ENCODE peak calls at places on chromosomes 5 and 9, in six cellular contexts. One of them, this sample, is unnamed.

GRCh38 chr9:88710449-88710848 is 175.5 kb downstream of the NXNL2 start:
- DNase-seq in GM20000: no peak
- DNase-seq in HFFc6: peak
- DNase-seq in tibial artery: no peak
- DNase-seq in transverse colon: no peak
- DNase-seq in psoas muscle: no peak
- DNase-seq in this sample: no peak

GRCh38 chr9:108469654-108470053 is 386.1 kb downstream of the ACTL7B start:
- DNase-seq in GM20000: no peak
- DNase-seq in HFFc6: peak
- DNase-seq in tibial artery: no peak
- DNase-seq in transverse colon: no peak
- DNase-seq in psoas muscle: no peak
- DNase-seq in this sample: no peak

GRCh38 chr9:36485647-36486453 is 85.8 kb upstream of the RNF38 start:
- DNase-seq in GM20000: no peak
- DNase-seq in HFFc6: peak
- DNase-seq in tibial artery: peak
- DNase-seq in transverse colon: peak
- DNase-seq in psoas muscle: no peak
- DNase-seq in this sample: no peak

GRCh38 chr5:179585903-179586511 is 35.7 kb downstream of the RUFY1 start:
- DNase-seq in GM20000: no peak
- DNase-seq in HFFc6: no peak
- DNase-seq in tibial artery: peak
- DNase-seq in transverse colon: no peak
- DNase-seq in psoas muscle: no peak
- DNase-seq in this sample: no peak

GRCh38 chr5:95446009-95446408 is 54.8 kb downstream of the FAM81B start:
- DNase-seq in GM20000: no peak
- DNase-seq in HFFc6: peak
- DNase-seq in tibial artery: no peak
- DNase-seq in transverse colon: no peak
- DNase-seq in psoas muscle: no peak
- DNase-seq in this sample: no peak

GRCh38 chr9:111839981-111840380 is 45.2 kb upstream of the SHOC1 start:
- DNase-seq in GM20000: no peak
- DNase-seq in HFFc6: peak
- DNase-seq in tibial artery: no peak
- DNase-seq in transverse colon: no peak
- DNase-seq in psoas muscle: no peak
- DNase-seq in this sample: no peak

GRCh38 chr5:176564002-176564401 is 14.9 kb downstream of the CDHR2 start:
- DNase-seq in GM20000: no peak
- DNase-seq in HFFc6: no peak
- DNase-seq in tibial artery: no peak
- DNase-seq in transverse colon: no peak
- DNase-seq in psoas muscle: no peak
- DNase-seq in this sample: no peak

GRCh38 chr5:32498484-32498883 is 53.9 kb upstream of the ZFR start:
- DNase-seq in GM20000: no peak
- DNase-seq in HFFc6: no peak
- DNase-seq in tibial artery: no peak
- DNase-seq in transverse colon: no peak
- DNase-seq in psoas muscle: no peak
- DNase-seq in this sample: no peak

GRCh38 chr5:125310749-125311148 is 564.3 kb upstream of the ZNF608 start:
- DNase-seq in GM20000: no peak
- DNase-seq in HFFc6: no peak
- DNase-seq in tibial artery: no peak
- DNase-seq in transverse colon: no peak
- DNase-seq in psoas muscle: no peak
- DNase-seq in this sample: no peak

GRCh38 chr5:28165116-28165515 is 1126.7 kb upstream of the CDH9 start:
- DNase-seq in GM20000: no peak
- DNase-seq in HFFc6: no peak
- DNase-seq in tibial artery: no peak
- DNase-seq in transverse colon: no peak
- DNase-seq in psoas muscle: no peak
- DNase-seq in this sample: no peak

GRCh38 chr5:139638736-139639618 is 9.2 kb upstream of the CXXC5 start:
- DNase-seq in GM20000: peak
- DNase-seq in HFFc6: no peak
- DNase-seq in tibial artery: peak
- DNase-seq in transverse colon: peak
- DNase-seq in psoas muscle: no peak
- DNase-seq in this sample: no peak

GRCh38 chr5:145859451-145859850 is 13.4 kb downstream of the GRXCR2 start:
- DNase-seq in GM20000: no peak
- DNase-seq in HFFc6: no peak
- DNase-seq in tibial artery: no peak
- DNase-seq in transverse colon: no peak
- DNase-seq in psoas muscle: no peak
- DNase-seq in this sample: no peak

GRCh38 chr9:136327313-136327971 is at the start of gene GPSM1:
- DNase-seq in GM20000: peak
- DNase-seq in HFFc6: peak
- DNase-seq in tibial artery: no peak
- DNase-seq in transverse colon: peak
- DNase-seq in psoas muscle: peak
- DNase-seq in this sample: peak

GRCh38 chr9:76302947-76303550 is 91.2 kb downstream of the RFK start:
- DNase-seq in GM20000: peak
- DNase-seq in HFFc6: peak
- DNase-seq in tibial artery: no peak
- DNase-seq in transverse colon: no peak
- DNase-seq in psoas muscle: no peak
- DNase-seq in this sample: no peak

GRCh38 chr5:5387789-5388188 is 34.7 kb upstream of the ICE1 start:
- DNase-seq in GM20000: no peak
- DNase-seq in HFFc6: no peak
- DNase-seq in tibial artery: no peak
- DNase-seq in transverse colon: no peak
- DNase-seq in psoas muscle: no peak
- DNase-seq in this sample: no peak

GRCh38 chr9:75147638-75148037 is 59.3 kb downstream of the OSTF1 start:
- DNase-seq in GM20000: peak
- DNase-seq in HFFc6: no peak
- DNase-seq in tibial artery: no peak
- DNase-seq in transverse colon: no peak
- DNase-seq in psoas muscle: no peak
- DNase-seq in this sample: no peak

GRCh38 chr9:69379250-69379982 is 54.4 kb downstream of the ENTREP1 start:
- DNase-seq in GM20000: no peak
- DNase-seq in HFFc6: peak
- DNase-seq in tibial artery: no peak
- DNase-seq in transverse colon: no peak
- DNase-seq in psoas muscle: peak
- DNase-seq in this sample: no peak

GRCh38 chr9:9790216-9790872 is 822.5 kb downstream of the PTPRD start:
- DNase-seq in GM20000: peak
- DNase-seq in HFFc6: no peak
- DNase-seq in tibial artery: no peak
- DNase-seq in transverse colon: peak
- DNase-seq in psoas muscle: no peak
- DNase-seq in this sample: no peak

GRCh38 chr5:8740595-8740994 is 805.3 kb downstream of the SEMA5A start:
- DNase-seq in GM20000: no peak
- DNase-seq in HFFc6: no peak
- DNase-seq in tibial artery: no peak
- DNase-seq in transverse colon: no peak
- DNase-seq in psoas muscle: no peak
- DNase-seq in this sample: no peak

GRCh38 chr5:147403659-147404640 is 105.9 kb downstream of the DPYSL3 start:
- DNase-seq in GM20000: peak
- DNase-seq in HFFc6: peak
- DNase-seq in tibial artery: peak
- DNase-seq in transverse colon: peak
- DNase-seq in psoas muscle: peak
- DNase-seq in this sample: no peak

GRCh38 chr5:156230887-156231286 is 96.1 kb upstream of the SGCD start:
- DNase-seq in GM20000: no peak
- DNase-seq in HFFc6: no peak
- DNase-seq in tibial artery: no peak
- DNase-seq in transverse colon: no peak
- DNase-seq in psoas muscle: no peak
- DNase-seq in this sample: no peak

GRCh38 chr9:77475641-77476473 is 172.3 kb downstream of the GNA14 start:
- DNase-seq in GM20000: peak
- DNase-seq in HFFc6: peak
- DNase-seq in tibial artery: no peak
- DNase-seq in transverse colon: no peak
- DNase-seq in psoas muscle: no peak
- DNase-seq in this sample: no peak

GRCh38 chr5:127650022-127650421 is 1.1 kb downstream of the CTXN3 start:
- DNase-seq in GM20000: no peak
- DNase-seq in HFFc6: no peak
- DNase-seq in tibial artery: no peak
- DNase-seq in transverse colon: no peak
- DNase-seq in psoas muscle: no peak
- DNase-seq in this sample: no peak

GRCh38 chr9:108877524-108877923 is 15.5 kb downstream of the ACTL7A start:
- DNase-seq in GM20000: no peak
- DNase-seq in HFFc6: no peak
- DNase-seq in tibial artery: no peak
- DNase-seq in transverse colon: no peak
- DNase-seq in psoas muscle: no peak
- DNase-seq in this sample: no peak

GRCh38 chr5:14946813-14947640 is 75.4 kb upstream of the ANKH start:
- DNase-seq in GM20000: peak
- DNase-seq in HFFc6: no peak
- DNase-seq in tibial artery: no peak
- DNase-seq in transverse colon: peak
- DNase-seq in psoas muscle: no peak
- DNase-seq in this sample: no peak

GRCh38 chr5:66747602-66748001 is 151.4 kb downstream of the MAST4 start:
- DNase-seq in GM20000: no peak
- DNase-seq in HFFc6: no peak
- DNase-seq in tibial artery: no peak
- DNase-seq in transverse colon: no peak
- DNase-seq in psoas muscle: no peak
- DNase-seq in this sample: no peak

DNA sequence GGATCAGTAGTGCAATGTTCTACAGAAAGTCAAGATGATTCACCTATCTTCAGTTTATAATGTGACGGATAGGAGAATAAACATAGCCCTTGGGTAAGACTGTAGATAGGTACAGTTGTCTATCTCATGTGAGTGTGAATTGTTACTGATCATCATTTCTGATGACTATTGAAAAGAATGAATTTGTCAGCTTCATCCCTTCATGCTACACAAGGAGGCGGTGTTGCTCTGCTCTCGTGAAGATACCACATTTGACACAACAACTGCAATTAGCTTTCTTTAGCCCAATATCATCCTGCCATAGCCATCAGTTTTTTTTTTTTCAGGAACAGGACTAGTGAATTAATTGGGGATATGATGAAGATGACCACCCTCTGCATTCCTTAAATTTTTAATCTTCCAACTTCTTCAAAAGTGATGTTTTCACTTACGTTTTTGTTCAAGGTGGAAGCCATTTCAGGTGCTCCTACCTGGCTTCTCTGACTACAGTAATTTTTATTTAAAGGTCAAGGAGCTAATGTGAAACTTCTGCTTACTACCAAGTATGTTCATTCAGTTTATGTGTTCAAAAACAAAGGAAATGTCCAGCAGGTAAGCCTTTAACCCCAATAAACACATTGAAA is 152.9 kb upstream of the MOCS2 start:
- DNase-seq in GM20000: no peak
- DNase-seq in HFFc6: peak
- DNase-seq in tibial artery: no peak
- DNase-seq in transverse colon: no peak
- DNase-seq in psoas muscle: no peak
- DNase-seq in this sample: no peak
- TF ChIP-seq CTCF in GM20000: no peak
- TF ChIP-seq CTCF in HFFc6: peak
- TF ChIP-seq CTCF in tibial artery: peak
- TF ChIP-seq CTCF in transverse colon: peak
- TF ChIP-seq CTCF in psoas muscle: no peak
- TF ChIP-seq CTCF in this sample: peak

DNA sequence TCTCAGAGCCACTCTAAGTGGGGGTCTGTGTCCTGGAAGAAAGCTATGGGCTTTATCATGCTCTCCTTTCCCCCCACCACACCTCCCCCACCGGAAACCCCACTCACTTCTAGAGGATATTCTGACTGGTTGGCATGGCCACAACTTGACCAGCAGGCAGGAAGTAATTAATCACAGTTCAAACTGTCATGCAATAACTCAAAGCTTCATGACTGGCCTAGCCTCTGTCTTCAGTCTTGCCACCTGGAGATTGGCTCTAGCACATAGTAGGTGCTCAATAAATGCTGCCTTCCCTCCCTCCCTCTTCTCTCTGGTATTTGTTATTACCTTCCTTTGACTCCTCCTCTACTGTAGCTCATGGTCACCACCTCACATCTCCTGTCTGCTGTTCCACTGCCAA is 124.7 kb downstream of the GABBR2 start:
- DNase-seq in GM20000: no peak
- DNase-seq in HFFc6: no peak
- DNase-seq in tibial artery: no peak
- DNase-seq in transverse colon: no peak
- DNase-seq in psoas muscle: no peak
- DNase-seq in this sample: no peak
- TF ChIP-seq CTCF in GM20000: no peak
- TF ChIP-seq CTCF in HFFc6: no peak
- TF ChIP-seq CTCF in tibial artery: no peak
- TF ChIP-seq CTCF in transverse colon: no peak
- TF ChIP-seq CTCF in psoas muscle: no peak
- TF ChIP-seq CTCF in this sample: no peak

DNA sequence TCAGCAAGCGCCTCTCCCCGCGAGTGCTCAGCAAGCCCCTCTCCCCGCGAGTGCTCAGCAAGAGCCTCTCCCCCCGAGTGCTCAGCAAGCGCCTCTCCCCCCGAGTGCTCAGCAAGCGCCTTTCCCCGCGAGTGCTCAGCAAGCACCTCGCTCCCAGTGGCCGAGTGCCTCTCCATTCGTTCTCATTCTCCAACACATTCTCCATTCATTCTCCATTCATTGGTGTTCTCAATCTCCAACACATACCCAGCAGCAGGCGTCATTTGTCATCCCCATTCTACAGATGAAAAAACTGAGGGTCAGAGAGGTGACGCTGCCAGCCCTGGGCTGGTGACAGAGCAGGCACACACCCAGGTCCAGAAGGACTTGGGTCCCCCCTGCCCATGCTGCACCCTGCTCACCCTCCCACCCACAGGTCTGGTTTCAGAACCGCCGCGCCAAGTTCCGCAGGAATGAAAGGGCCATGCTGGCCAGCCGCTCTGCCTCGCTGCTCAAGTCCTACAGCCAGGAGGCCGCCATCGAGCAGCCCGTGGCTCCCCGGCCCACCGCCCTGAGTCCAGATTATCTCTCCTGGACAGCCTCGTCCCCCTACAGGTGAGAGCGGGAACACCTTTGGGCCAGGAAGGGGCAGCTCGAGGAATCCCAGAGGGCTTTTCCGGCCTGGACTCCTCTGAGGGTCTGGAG is 32.5 kb downstream of the PTGES start:
- DNase-seq in GM20000: no peak
- DNase-seq in HFFc6: no peak
- DNase-seq in tibial artery: no peak
- DNase-seq in transverse colon: no peak
- DNase-seq in psoas muscle: no peak
- DNase-seq in this sample: peak
- TF ChIP-seq CTCF in GM20000: no peak
- TF ChIP-seq CTCF in HFFc6: peak
- TF ChIP-seq CTCF in tibial artery: no peak
- TF ChIP-seq CTCF in transverse colon: peak
- TF ChIP-seq CTCF in psoas muscle: no peak
- TF ChIP-seq CTCF in this sample: peak

GRCh38 chr9:96078866-96079505 is 203.5 kb downstream of the ERCC6L2 start:
- DNase-seq in GM20000: no peak
- DNase-seq in HFFc6: no peak
- DNase-seq in tibial artery: no peak
- DNase-seq in transverse colon: no peak
- DNase-seq in psoas muscle: no peak
- DNase-seq in this sample: no peak
- TF ChIP-seq CTCF in GM20000: no peak
- TF ChIP-seq CTCF in HFFc6: peak
- TF ChIP-seq CTCF in tibial artery: peak
- TF ChIP-seq CTCF in transverse colon: no peak
- TF ChIP-seq CTCF in psoas muscle: no peak
- TF ChIP-seq CTCF in this sample: no peak